ENCODE peak calls at places on chromosomes 12 and 14, in eight cellular contexts. C, A, K, N, G, Y, M and T are unnamed samples.

GRCh38 chr12:121839993-121840761 is 18.5 kb downstream of the HPD start:
- DNase-seq in K (no peak), Y (no peak), G (no peak), M (no peak), A (no peak), N (no peak), C (no peak), T (no peak)

GRCh38 chr12:80632835-80633234 is 74.6 kb upstream of the MYF6 start:
- DNase-seq in K (peak), N (no peak), A (no peak), M (no peak), Y (peak), C (no peak), G (no peak), T (peak)

GRCh38 chr14:95815226-95815690 is 61.4 kb upstream of the TUNAR start:
- DNase-seq in G (no peak), C (no peak), A (no peak), Y (no peak), K (no peak), N (no peak), M (no peak), T (no peak)

GRCh38 chr12:27284751-27285150 is 40.7 kb downstream of the STK38L start:
- DNase-seq in M (no peak), N (no peak), K (no peak), G (no peak), C (no peak), Y (peak), A (no peak), T (no peak)

GRCh38 chr12:65779091-65779642 is 45.1 kb upstream of the HMGA2 start:
- DNase-seq in N (no peak), C (no peak), A (no peak), M (no peak), Y (peak), K (no peak), G (no peak), T (no peak)

GRCh38 chr12:116055895-116056607 is 221.4 kb downstream of the MED13L start:
- DNase-seq in K (no peak), C (no peak), M (no peak), A (no peak), Y (no peak), N (no peak), G (no peak), T (no peak)

GRCh38 chr14:94203473-94204210 is 29.5 kb downstream of the PPP4R4 start:
- DNase-seq in N (no peak), G (no peak), M (no peak), C (no peak), Y (no peak), A (no peak), K (no peak), T (no peak)

GRCh38 chr12:50933459-50934124 is 18.8 kb upstream of the HIGD1C start:
- DNase-seq in N (no peak), Y (no peak), K (no peak), C (no peak), G (no peak), A (no peak), M (no peak), T (no peak)

GRCh38 chr12:109294286-109294796 is 14.7 kb downstream of the FOXN4 start:
- DNase-seq in N (no peak), G (no peak), C (no peak), Y (no peak), K (no peak), A (no peak), M (no peak), T (peak)

GRCh38 chr12:119808441-119808840 is 68.7 kb downstream of the CIT start:
- DNase-seq in G (no peak), K (no peak), Y (no peak), M (no peak), A (no peak), N (no peak), C (no peak), T (no peak)

GRCh38 chr14:80095623-80096022 is 115.7 kb downstream of the DIO2 start:
- DNase-seq in K (no peak), Y (peak), G (no peak), A (no peak), M (no peak), C (no peak), N (no peak), T (no peak)

GRCh38 chr12:68361953-68362352 is 29.8 kb upstream of the MDM1 start:
- DNase-seq in G (no peak), M (no peak), A (no peak), Y (no peak), N (no peak), K (no peak), C (no peak), T (no peak)

GRCh38 chr12:94689002-94689645 is 38.8 kb upstream of the TMCC3 start:
- DNase-seq in M (no peak), N (no peak), C (no peak), G (no peak), Y (no peak), K (no peak), A (no peak), T (no peak)

GRCh38 chr14:72716471-72716870 is 177.4 kb downstream of the DPF3 start:
- DNase-seq in C (no peak), A (no peak), M (no peak), K (no peak), G (no peak), N (no peak), Y (no peak), T (no peak)

GRCh38 chr14:103099081-103099732 is 4.7 kb downstream of the EXOC3L4 start:
- DNase-seq in Y (no peak), K (no peak), C (no peak), M (no peak), A (no peak), N (no peak), G (no peak), T (no peak)

GRCh38 chr14:24741871-24742270 is 107.9 kb upstream of the GZMB start:
- DNase-seq in C (no peak), Y (peak), G (no peak), A (no peak), K (no peak), M (no peak), N (no peak), T (no peak)

GRCh38 chr12:88996389-88996788 is 355.9 kb downstream of the DUSP6 start:
- DNase-seq in Y (no peak), C (no peak), N (no peak), K (no peak), A (no peak), G (no peak), M (no peak), T (no peak)

GRCh38 chr12:131229426-131230339 is 276.0 kb downstream of the ADGRD1 start:
- DNase-seq in A (no peak), M (peak), Y (no peak), G (no peak), K (no peak), N (no peak), C (no peak), T (no peak)

GRCh38 chr12:64890873-64891468 is 66.5 kb downstream of the TBC1D30 start:
- DNase-seq in A (no peak), C (no peak), N (no peak), G (no peak), M (no peak), K (peak), Y (peak), T (no peak)

GRCh38 chr14:34711808-34712712 is 2.3 kb downstream of the CFL2 start:
- DNase-seq in K (no peak), M (no peak), G (no peak), C (no peak), A (no peak), N (no peak), Y (no peak), T (no peak)

GRCh38 chr14:67977468-67978034 is 158.0 kb downstream of the RAD51B start:
- DNase-seq in K (no peak), M (no peak), Y (no peak), N (no peak), C (no peak), G (no peak), A (no peak), T (no peak)

GRCh38 chr12:30613119-30613830 is 82.4 kb downstream of the IPO8 start:
- DNase-seq in G (no peak), C (no peak), N (no peak), Y (peak), A (no peak), K (no peak), M (no peak), T (no peak)

GRCh38 chr12:52175411-52176350 is 16.1 kb downstream of the KRT80 start:
- DNase-seq in C (no peak), Y (peak), N (no peak), A (no peak), G (no peak), K (no peak), M (no peak), T (no peak)

GRCh38 chr12:25976289-25976688 is 17.8 kb downstream of the RASSF8 start:
- DNase-seq in Y (peak), M (no peak), G (no peak), K (no peak), N (no peak), A (no peak), C (no peak), T (no peak)

GRCh38 chr12:39503445-39503844 is 60.5 kb upstream of the KIF21A start:
- DNase-seq in N (no peak), C (no peak), G (no peak), A (no peak), K (no peak), Y (peak), M (no peak), T (no peak)

GRCh38 chr12:71551529-71551928 is 111.9 kb downstream of the LGR5 start:
- DNase-seq in K (peak), Y (peak), G (no peak), N (no peak), C (no peak), A (no peak), M (no peak), T (no peak)

GRCh38 chr12:31928246-31929139 is 30.7 kb upstream of the RESF1 start:
- DNase-seq in N (no peak), K (no peak), G (no peak), M (no peak), C (peak), A (peak), Y (no peak), T (no peak)

GRCh38 chr14:101504096-101504948 is 57.0 kb upstream of the DIO3 start:
- DNase-seq in Y (no peak), C (no peak), M (no peak), A (peak), N (no peak), G (no peak), K (no peak), T (peak)

GRCh38 chr14:64035143-64035542 is 182.3 kb downstream of the SYNE2 start:
- DNase-seq in Y (no peak), C (no peak), G (no peak), A (no peak), M (no peak), N (no peak), K (no peak), T (no peak)

GRCh38 chr12:88334271-88334670 is 192.2 kb downstream of the TMTC3 start:
- DNase-seq in A (no peak), C (no peak), N (no peak), K (peak), Y (peak), G (no peak), M (no peak), T (no peak)

GRCh38 chr12:109892165-109892715 is 7.8 kb upstream of the TCHP start:
- DNase-seq in A (no peak), C (no peak), G (no peak), Y (no peak), M (no peak), K (no peak), N (no peak), T (no peak)

GRCh38 chr14:68527329-68527851 is 265.5 kb downstream of the ZFP36L1 start:
- DNase-seq in A (no peak), K (no peak), C (peak), N (no peak), Y (no peak), G (no peak), M (no peak), T (peak)

GRCh38 chr12:105204916-105205315 is 31.1 kb downstream of the APPL2 start:
- DNase-seq in K (no peak), Y (peak), A (no peak), N (no peak), C (peak), M (no peak), G (no peak), T (no peak)

GRCh38 chr12:55818140-55818728 is 393 bp downstream of the ORMDL2 start:
- DNase-seq in Y (no peak), M (no peak), K (no peak), G (no peak), A (no peak), N (no peak), C (no peak), T (no peak)

GRCh38 chr14:44895716-44896115 is 66.0 kb downstream of the KLHL28 start:
- DNase-seq in K (no peak), G (no peak), M (no peak), C (no peak), N (no peak), Y (peak), A (no peak), T (no peak)

GRCh38 chr14:99191663-99192621 is 80.1 kb downstream of the BCL11B start:
- DNase-seq in N (no peak), M (peak), Y (peak), A (peak), K (peak), C (no peak), G (peak), T (peak)

GRCh38 chr12:107990325-107990724 is 138.8 kb upstream of the WSCD2 start:
- DNase-seq in Y (peak), N (no peak), K (peak), M (peak), G (peak), A (peak), C (peak), T (peak)